ENCODE peak calls at places on chromosomes 2 and 18, in seven cellular contexts. Y, Q, O, N, A, V and U are unnamed samples.

GRCh38 chr2:172283476-172283875 is 143.9 kb upstream of the ITGA6 start:
- DNase-seq in Y (no peak), Q (no peak), O (peak; percentile 71), N (no peak), A (no peak), V (no peak), U (peak; percentile 68)

GRCh38 chr18:77052656-77053309 is 79.8 kb downstream of the MBP start:
- DNase-seq in Y (no peak), Q (no peak), O (peak; percentile 22), N (no peak), A (no peak), V (no peak), U (no peak)

GRCh38 chr2:10453899-10454298 is 5.8 kb upstream of the ODC1 start:
- DNase-seq in Y (no peak), Q (no peak), O (no peak), N (no peak), A (no peak), V (no peak), U (no peak)

GRCh38 chr2:15548974-15549373 is 12.2 kb downstream of the NBAS start:
- DNase-seq in Y (no peak), Q (no peak), O (no peak), N (no peak), A (no peak), V (no peak), U (no peak)

GRCh38 chr18:39486268-39486667 is 1920.7 kb upstream of the CELF4 start:
- DNase-seq in Y (peak; percentile 27), Q (no peak), O (no peak), N (no peak), A (peak; percentile 10), V (no peak), U (no peak)

GRCh38 chr18:54958711-54959625 is at the start of gene CCDC68:
- DNase-seq in Y (peak; percentile 73), Q (no peak), O (no peak), N (peak; percentile 76), A (no peak), V (peak; percentile 86), U (no peak)

GRCh38 chr2:3712841-3713503 is 9.6 kb downstream of the DCDC2C start:
- DNase-seq in Y (no peak), Q (no peak), O (no peak), N (no peak), A (no peak), V (no peak), U (no peak)

GRCh38 chr2:238359403-238359802 is 39.1 kb downstream of the TRAF3IP1 start:
- DNase-seq in Y (no peak), Q (no peak), O (no peak), N (no peak), A (no peak), V (no peak), U (no peak)

GRCh38 chr18:63140997-63141776 is 178.4 kb downstream of the BCL2 start:
- DNase-seq in Y (no peak), Q (no peak), O (no peak), N (no peak), A (no peak), V (no peak), U (no peak)

GRCh38 chr2:196431076-196431475 is 208.4 kb upstream of the CCDC150 start:
- DNase-seq in Y (no peak), Q (no peak), O (no peak), N (no peak), A (no peak), V (no peak), U (no peak)

GRCh38 chr18:31992836-31993575 is 25.6 kb upstream of the RNF125 start:
- DNase-seq in Y (peak; percentile 36), Q (no peak), O (no peak), N (peak; percentile 46), A (no peak), V (no peak), U (no peak)

GRCh38 chr2:69755862-69756467 is 14.0 kb downstream of the ANXA4 start:
- DNase-seq in Y (no peak), Q (no peak), O (no peak), N (no peak), A (no peak), V (no peak), U (no peak)

GRCh38 chr2:101889460-101890098 is 102.2 kb upstream of the IL1R2 start:
- DNase-seq in Y (no peak), Q (no peak), O (no peak), N (no peak), A (no peak), V (no peak), U (no peak)

GRCh38 chr2:17584689-17585088 is 44.2 kb downstream of the VSNL1 start:
- DNase-seq in Y (no peak), Q (no peak), O (no peak), N (no peak), A (no peak), V (no peak), U (no peak)

GRCh38 chr2:69375494-69376353 is 11.3 kb downstream of the GFPT1 start:
- DNase-seq in Y (peak; percentile 48), Q (no peak), O (peak; percentile 18), N (peak; percentile 44), A (no peak), V (no peak), U (peak; percentile 29)

GRCh38 chr2:119289093-119289492 is 65.5 kb downstream of the STEAP3 start:
- DNase-seq in Y (no peak), Q (no peak), O (no peak), N (no peak), A (no peak), V (no peak), U (no peak)

GRCh38 chr2:217451634-217452033 is 551.2 kb downstream of the TNS1 start:
- DNase-seq in Y (no peak), Q (no peak), O (no peak), N (no peak), A (no peak), V (no peak), U (no peak)

GRCh38 chr2:25566694-25567093 is 106.7 kb downstream of the DTNB start:
- DNase-seq in Y (no peak), Q (no peak), O (peak; percentile 27), N (peak; percentile 8), A (no peak), V (no peak), U (peak; percentile 48)

GRCh38 chr2:149065236-149065635 is 26.7 kb downstream of the LYPD6B start:
- DNase-seq in Y (no peak), Q (no peak), O (no peak), N (no peak), A (no peak), V (no peak), U (no peak)

GRCh38 chr2:185942855-185943254 is 204.3 kb downstream of the FSIP2 start:
- DNase-seq in Y (no peak), Q (no peak), O (no peak), N (no peak), A (no peak), V (no peak), U (no peak)

GRCh38 chr2:63903003-63903402 is 61.3 kb downstream of the UGP2 start:
- DNase-seq in Y (no peak), Q (no peak), O (no peak), N (no peak), A (no peak), V (no peak), U (no peak)

GRCh38 chr2:63834401-63834800 is 7.3 kb upstream of the UGP2 start:
- DNase-seq in Y (no peak), Q (no peak), O (no peak), N (no peak), A (no peak), V (no peak), U (no peak)

GRCh38 chr2:15616850-15617777 is 25.4 kb downstream of the DDX1 start:
- DNase-seq in Y (no peak), Q (no peak), O (no peak), N (no peak), A (no peak), V (no peak), U (no peak)

GRCh38 chr2:43179947-43180346 is 46.5 kb downstream of the ZFP36L2 start:
- DNase-seq in Y (peak; percentile 67), Q (no peak), O (no peak), N (no peak), A (no peak), V (no peak), U (no peak)